ENCODE peak calls at places on chromosome 3, in six cellular contexts. One of them, this sample, is unnamed.

GRCh38 chr3:136751259-136752045 is 726 bp downstream of the STAG1 start:
- DNase-seq in lower lobe of right lung: peak; percentile 82
- DNase-seq in endothelial cell of umbilical vein: peak; percentile 84
- DNase-seq in heart left ventricle: peak; percentile 79
- DNase-seq in H9: peak; percentile 76
- DNase-seq in esophagus squamous epithelium: peak; percentile 54
- DNase-seq in this sample: peak; percentile 86

GRCh38 chr3:20185364-20185732 is 658 bp downstream of the SGO1 start:
- DNase-seq in esophagus squamous epithelium: no peak
- DNase-seq in heart left ventricle: no peak
- DNase-seq in lower lobe of right lung: no peak
- DNase-seq in endothelial cell of umbilical vein: peak; percentile 43
- DNase-seq in H9: no peak
- DNase-seq in this sample: no peak

GRCh38 chr3:194588236-194588635 is 45.0 kb downstream of the TMEM44 start:
- DNase-seq in endothelial cell of umbilical vein: no peak
- DNase-seq in H9: no peak
- DNase-seq in lower lobe of right lung: no peak
- DNase-seq in heart left ventricle: no peak
- DNase-seq in esophagus squamous epithelium: no peak
- DNase-seq in this sample: no peak

GRCh38 chr3:114623420-114624046 is 329.7 kb downstream of the TIGIT start:
- DNase-seq in H9: no peak
- DNase-seq in esophagus squamous epithelium: no peak
- DNase-seq in heart left ventricle: no peak
- DNase-seq in lower lobe of right lung: no peak
- DNase-seq in endothelial cell of umbilical vein: peak; percentile 39
- DNase-seq in this sample: no peak

GRCh38 chr3:110711851-110712396 is 359.7 kb upstream of the NECTIN3 start:
- DNase-seq in endothelial cell of umbilical vein: no peak
- DNase-seq in H9: peak; percentile 54
- DNase-seq in heart left ventricle: no peak
- DNase-seq in esophagus squamous epithelium: no peak
- DNase-seq in lower lobe of right lung: no peak
- DNase-seq in this sample: no peak

GRCh38 chr3:72229952-72230351 is 445.0 kb upstream of the PROK2 start:
- DNase-seq in lower lobe of right lung: no peak
- DNase-seq in endothelial cell of umbilical vein: no peak
- DNase-seq in H9: no peak
- DNase-seq in esophagus squamous epithelium: no peak
- DNase-seq in heart left ventricle: no peak
- DNase-seq in this sample: no peak

GRCh38 chr3:41808152-41808551 is 153.8 kb downstream of the ULK4 start:
- DNase-seq in endothelial cell of umbilical vein: no peak
- DNase-seq in heart left ventricle: no peak
- DNase-seq in H9: no peak
- DNase-seq in esophagus squamous epithelium: no peak
- DNase-seq in lower lobe of right lung: no peak
- DNase-seq in this sample: no peak

GRCh38 chr3:135927170-135927569 is 38.4 kb upstream of the PPP2R3A start:
- DNase-seq in esophagus squamous epithelium: no peak
- DNase-seq in lower lobe of right lung: no peak
- DNase-seq in H9: no peak
- DNase-seq in heart left ventricle: no peak
- DNase-seq in endothelial cell of umbilical vein: no peak
- DNase-seq in this sample: no peak

GRCh38 chr3:16516695-16517481 is 3.4 kb upstream of the RFTN1 start:
- DNase-seq in lower lobe of right lung: no peak
- DNase-seq in H9: no peak
- DNase-seq in heart left ventricle: peak; percentile 40
- DNase-seq in esophagus squamous epithelium: no peak
- DNase-seq in endothelial cell of umbilical vein: peak; percentile 76
- DNase-seq in this sample: peak; percentile 59

GRCh38 chr3:124780356-124780755 is 50.1 kb downstream of the UMPS start:
- DNase-seq in endothelial cell of umbilical vein: no peak
- DNase-seq in heart left ventricle: peak; percentile 87
- DNase-seq in lower lobe of right lung: no peak
- DNase-seq in H9: no peak
- DNase-seq in esophagus squamous epithelium: no peak
- DNase-seq in this sample: peak; percentile 88

GRCh38 chr3:66115858-66116654 is 77.3 kb upstream of the MAGI1 start:
- DNase-seq in heart left ventricle: peak; percentile 49
- DNase-seq in esophagus squamous epithelium: no peak
- DNase-seq in H9: peak; percentile 70
- DNase-seq in lower lobe of right lung: no peak
- DNase-seq in endothelial cell of umbilical vein: peak; percentile 94
- DNase-seq in this sample: peak; percentile 34

GRCh38 chr3:172315401-172316091 is 132.7 kb downstream of the GHSR start:
- DNase-seq in endothelial cell of umbilical vein: peak; percentile 56
- DNase-seq in lower lobe of right lung: no peak
- DNase-seq in esophagus squamous epithelium: no peak
- DNase-seq in H9: no peak
- DNase-seq in heart left ventricle: no peak
- DNase-seq in this sample: no peak

GRCh38 chr3:52277071-52277964 is 1.1 kb downstream of the WDR82 start:
- DNase-seq in heart left ventricle: peak; percentile 85
- DNase-seq in esophagus squamous epithelium: no peak
- DNase-seq in H9: peak; percentile 54
- DNase-seq in lower lobe of right lung: peak; percentile 87
- DNase-seq in endothelial cell of umbilical vein: peak; percentile 81
- DNase-seq in this sample: peak; percentile 91

GRCh38 chr3:25576146-25576545 is 88.6 kb downstream of the TOP2B start:
- DNase-seq in esophagus squamous epithelium: no peak
- DNase-seq in lower lobe of right lung: no peak
- DNase-seq in H9: no peak
- DNase-seq in heart left ventricle: no peak
- DNase-seq in endothelial cell of umbilical vein: no peak
- DNase-seq in this sample: no peak

GRCh38 chr3:52333869-52334557 is 17.9 kb downstream of the DNAH1 start:
- DNase-seq in endothelial cell of umbilical vein: no peak
- DNase-seq in heart left ventricle: no peak
- DNase-seq in lower lobe of right lung: no peak
- DNase-seq in H9: no peak
- DNase-seq in esophagus squamous epithelium: no peak
- DNase-seq in this sample: peak; percentile 4

GRCh38 chr3:141386080-141386594 is 17.8 kb downstream of the ZBTB38 start:
- DNase-seq in lower lobe of right lung: no peak
- DNase-seq in heart left ventricle: no peak
- DNase-seq in esophagus squamous epithelium: no peak
- DNase-seq in H9: no peak
- DNase-seq in endothelial cell of umbilical vein: no peak
- DNase-seq in this sample: no peak

GRCh38 chr3:21273256-21273999 is 477.6 kb downstream of the ZNF385D start:
- DNase-seq in endothelial cell of umbilical vein: peak; percentile 23
- DNase-seq in heart left ventricle: no peak
- DNase-seq in H9: no peak
- DNase-seq in lower lobe of right lung: no peak
- DNase-seq in esophagus squamous epithelium: no peak
- DNase-seq in this sample: no peak

GRCh38 chr3:2783261-2783660 is 326.9 kb downstream of the IL5RA start:
- DNase-seq in endothelial cell of umbilical vein: no peak
- DNase-seq in H9: no peak
- DNase-seq in esophagus squamous epithelium: no peak
- DNase-seq in heart left ventricle: no peak
- DNase-seq in lower lobe of right lung: no peak
- DNase-seq in this sample: no peak

GRCh38 chr3:66483006-66483928 is 17.6 kb downstream of the LRIG1 start:
- DNase-seq in endothelial cell of umbilical vein: peak; percentile 81
- DNase-seq in heart left ventricle: peak; percentile 85
- DNase-seq in esophagus squamous epithelium: no peak
- DNase-seq in lower lobe of right lung: no peak
- DNase-seq in H9: no peak
- DNase-seq in this sample: peak; percentile 73

GRCh38 chr3:38457111-38458003 is 3.7 kb downstream of the ACVR2B start:
- DNase-seq in H9: no peak
- DNase-seq in lower lobe of right lung: no peak
- DNase-seq in endothelial cell of umbilical vein: no peak
- DNase-seq in esophagus squamous epithelium: no peak
- DNase-seq in heart left ventricle: no peak
- DNase-seq in this sample: no peak

GRCh38 chr3:160169139-160169830 is 55.9 kb upstream of the C3orf80 start:
- DNase-seq in esophagus squamous epithelium: no peak
- DNase-seq in endothelial cell of umbilical vein: no peak
- DNase-seq in lower lobe of right lung: no peak
- DNase-seq in heart left ventricle: no peak
- DNase-seq in H9: no peak
- DNase-seq in this sample: no peak

GRCh38 chr3:178618197-178618596 is 82.0 kb downstream of the KCNMB2 start:
- DNase-seq in esophagus squamous epithelium: no peak
- DNase-seq in heart left ventricle: no peak
- DNase-seq in H9: no peak
- DNase-seq in endothelial cell of umbilical vein: no peak
- DNase-seq in lower lobe of right lung: no peak
- DNase-seq in this sample: no peak

GRCh38 chr3:195098741-195099525 is 172.0 kb downstream of the XXYLT1 start:
- DNase-seq in lower lobe of right lung: peak; percentile 26
- DNase-seq in endothelial cell of umbilical vein: no peak
- DNase-seq in esophagus squamous epithelium: no peak
- DNase-seq in heart left ventricle: peak; percentile 17
- DNase-seq in H9: no peak
- DNase-seq in this sample: peak; percentile 26

GRCh38 chr3:46595819-46596218 is 16.5 kb upstream of the FAM240A start:
- DNase-seq in endothelial cell of umbilical vein: no peak
- DNase-seq in heart left ventricle: no peak
- DNase-seq in H9: no peak
- DNase-seq in lower lobe of right lung: no peak
- DNase-seq in esophagus squamous epithelium: no peak
- DNase-seq in this sample: no peak

GRCh38 chr3:157086053-157086761 is 73.7 kb downstream of the CCNL1 start:
- DNase-seq in lower lobe of right lung: no peak
- DNase-seq in H9: no peak
- DNase-seq in heart left ventricle: peak; percentile 75
- DNase-seq in endothelial cell of umbilical vein: no peak
- DNase-seq in esophagus squamous epithelium: no peak
- DNase-seq in this sample: peak; percentile 79

GRCh38 chr3:71931930-71932329 is 147.0 kb upstream of the PROK2 start:
- DNase-seq in heart left ventricle: no peak
- DNase-seq in esophagus squamous epithelium: no peak
- DNase-seq in lower lobe of right lung: no peak
- DNase-seq in H9: no peak
- DNase-seq in endothelial cell of umbilical vein: no peak
- DNase-seq in this sample: no peak

GRCh38 chr3:50208677-50209344 is 3.7 kb downstream of the SLC38A3 start:
- DNase-seq in lower lobe of right lung: no peak
- DNase-seq in H9: no peak
- DNase-seq in endothelial cell of umbilical vein: no peak
- DNase-seq in esophagus squamous epithelium: no peak
- DNase-seq in heart left ventricle: peak; percentile 57
- DNase-seq in this sample: no peak

GRCh38 chr3:45795882-45796765 is at the start of gene SLC6A20:
- DNase-seq in lower lobe of right lung: no peak
- DNase-seq in H9: peak; percentile 56
- DNase-seq in endothelial cell of umbilical vein: no peak
- DNase-seq in heart left ventricle: no peak
- DNase-seq in esophagus squamous epithelium: no peak
- DNase-seq in this sample: no peak

GRCh38 chr3:156675744-156676466 is 1.5 kb downstream of the TIPARP start:
- DNase-seq in endothelial cell of umbilical vein: peak; percentile 88
- DNase-seq in H9: no peak
- DNase-seq in esophagus squamous epithelium: no peak
- DNase-seq in heart left ventricle: peak; percentile 29
- DNase-seq in lower lobe of right lung: peak; percentile 59
- DNase-seq in this sample: peak; percentile 19

GRCh38 chr3:126081618-126082333 is 2.1 kb downstream of the SLC41A3 start:
- DNase-seq in endothelial cell of umbilical vein: no peak
- DNase-seq in H9: no peak
- DNase-seq in esophagus squamous epithelium: no peak
- DNase-seq in heart left ventricle: peak; percentile 65
- DNase-seq in lower lobe of right lung: no peak
- DNase-seq in this sample: peak; percentile 86
- TF ChIP-seq CTCF in endothelial cell of umbilical vein: peak; percentile 25
- TF ChIP-seq CTCF in H9: peak; percentile 55
- TF ChIP-seq CTCF in esophagus squamous epithelium: peak; percentile 41
- TF ChIP-seq CTCF in heart left ventricle: no peak
- TF ChIP-seq CTCF in lower lobe of right lung: peak; percentile 32
- TF ChIP-seq CTCF in this sample: peak; percentile 63

GRCh38 chr3:152309031-152309430 is 40.3 kb downstream of the MBNL1 start:
- DNase-seq in H9: no peak
- DNase-seq in esophagus squamous epithelium: no peak
- DNase-seq in heart left ventricle: no peak
- DNase-seq in lower lobe of right lung: no peak
- DNase-seq in endothelial cell of umbilical vein: no peak
- DNase-seq in this sample: no peak

GRCh38 chr3:152305075-152305474 is 36.3 kb downstream of the MBNL1 start:
- DNase-seq in esophagus squamous epithelium: no peak
- DNase-seq in endothelial cell of umbilical vein: no peak
- DNase-seq in lower lobe of right lung: no peak
- DNase-seq in H9: no peak
- DNase-seq in heart left ventricle: no peak
- DNase-seq in this sample: no peak

GRCh38 chr3:152309535-152310317 is 41.0 kb downstream of the MBNL1 start:
- DNase-seq in H9: no peak
- DNase-seq in lower lobe of right lung: no peak
- DNase-seq in esophagus squamous epithelium: no peak
- DNase-seq in heart left ventricle: no peak
- DNase-seq in endothelial cell of umbilical vein: no peak
- DNase-seq in this sample: no peak

GRCh38 chr3:152307829-152308474 is 39.2 kb downstream of the MBNL1 start:
- DNase-seq in lower lobe of right lung: no peak
- DNase-seq in endothelial cell of umbilical vein: peak; percentile 34
- DNase-seq in heart left ventricle: no peak
- DNase-seq in esophagus squamous epithelium: no peak
- DNase-seq in H9: no peak
- DNase-seq in this sample: no peak

GRCh38 chr3:152308475-152308844 is 39.7 kb downstream of the MBNL1 start:
- DNase-seq in H9: no peak
- DNase-seq in esophagus squamous epithelium: no peak
- DNase-seq in heart left ventricle: no peak
- DNase-seq in endothelial cell of umbilical vein: no peak
- DNase-seq in lower lobe of right lung: no peak
- DNase-seq in this sample: no peak
- H3K27ac ChIP-seq in H9: no peak overlapping the region
- H3K27ac ChIP-seq in esophagus squamous epithelium: peak overlapping the region; percentile 70
- H3K27ac ChIP-seq in heart left ventricle: peak overlapping the region; percentile 30
- H3K27ac ChIP-seq in endothelial cell of umbilical vein: no peak overlapping the region
- H3K27ac ChIP-seq in lower lobe of right lung: peak overlapping the region; percentile 73
- H3K27ac ChIP-seq in this sample: peak overlapping the region; percentile 94

GRCh38 chr3:48562367-48563095 is 1.1 kb downstream of the UCN2 start:
- DNase-seq in endothelial cell of umbilical vein: no peak
- DNase-seq in lower lobe of right lung: no peak
- DNase-seq in H9: no peak
- DNase-seq in esophagus squamous epithelium: no peak
- DNase-seq in heart left ventricle: no peak
- DNase-seq in this sample: no peak
- H3K4me1 ChIP-seq in endothelial cell of umbilical vein: peaks cover 21% of the 10 kb centered on the region
- H3K4me1 ChIP-seq in lower lobe of right lung: peaks cover 37% of the 10 kb centered on the region
- H3K4me1 ChIP-seq in H9: peaks cover 6% of the 10 kb centered on the region
- H3K4me1 ChIP-seq in esophagus squamous epithelium: peaks cover 16% of the 10 kb centered on the region
- H3K4me1 ChIP-seq in heart left ventricle: peaks cover 3% of the 10 kb centered on the region
- H3K4me1 ChIP-seq in this sample: peaks cover 28% of the 10 kb centered on the region

DNA sequence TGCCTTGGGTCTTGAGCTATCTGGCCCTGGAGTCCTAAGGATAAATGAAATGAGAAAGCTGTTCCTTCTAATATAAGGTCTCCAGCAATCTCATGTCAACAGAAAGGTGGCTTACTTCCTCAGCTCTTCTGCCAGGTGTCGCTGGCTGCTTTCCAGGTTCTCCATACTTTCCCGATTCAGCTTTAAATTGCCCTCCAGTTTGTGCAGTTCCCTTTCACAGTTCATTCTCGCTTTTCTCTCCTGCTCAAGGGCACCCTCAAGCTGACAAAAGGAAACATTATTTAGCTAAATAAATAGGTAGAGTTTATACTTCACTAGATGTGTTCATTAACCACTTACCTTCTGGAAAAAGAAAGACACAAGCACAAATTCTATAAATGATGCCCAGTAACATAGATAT is 73.0 kb downstream of the MYH15 start:
- DNase-seq in H9: no peak
- DNase-seq in heart left ventricle: no peak
- DNase-seq in lower lobe of right lung: no peak
- DNase-seq in esophagus squamous epithelium: no peak
- DNase-seq in endothelial cell of umbilical vein: no peak
- DNase-seq in this sample: no peak
- TF ChIP-seq CTCF in H9: no peak
- TF ChIP-seq CTCF in heart left ventricle: no peak
- TF ChIP-seq CTCF in lower lobe of right lung: no peak
- TF ChIP-seq CTCF in esophagus squamous epithelium: no peak
- TF ChIP-seq CTCF in endothelial cell of umbilical vein: no peak
- TF ChIP-seq CTCF in this sample: no peak